ENCODE peak calls at places on chromosomes 3 and 15, in ten cellular contexts. R is Ammon's horn; T is activated CD8-positive, alpha-beta memory T cell treated with anti-CD3 and anti-CD28 coated beads, Interleukin-2, amount 10 ng/mL, durations not matched to agents 7 days and 5 days; G is amygdala; Y is HTR-8/SVneo; I is NCI-H2081; Q is foreskin fibroblast; D is CD8-positive, alpha-beta T cell; W is GF-D8; X is mucosa of descending colon. L is an unnamed sample.

GRCh38 chr15:71282086-71282485 is 166.8 kb downstream of the THSD4 start:
- DNase-seq in G (no peak), Q (no peak), D (no peak), X (no peak), I (no peak), Y (peak; percentile 49), W (no peak), R (no peak), T (no peak), L (no peak)

GRCh38 chr15:73368301-73369072 is at the start of gene HCN4:
- DNase-seq in T (no peak), G (no peak), D (no peak), W (no peak), R (peak; percentile 16), Q (no peak), X (peak; percentile 7), I (peak; percentile 66), Y (peak; percentile 57), L (no peak)

GRCh38 chr3:104519468-104519867 is 847.2 kb upstream of the ALCAM start:
- DNase-seq in Y (no peak), I (no peak), X (no peak), R (no peak), W (no peak), T (no peak), D (no peak), Q (no peak), G (no peak), L (no peak)

GRCh38 chr15:73865379-73865778 is 8.0 kb upstream of the TBC1D21 start:
- DNase-seq in I (no peak), Q (no peak), R (no peak), X (no peak), D (no peak), T (no peak), Y (no peak), G (no peak), W (no peak), L (no peak)

GRCh38 chr3:193053031-193053430 is 135.4 kb upstream of the MB21D2 start:
- DNase-seq in W (no peak), Q (no peak), I (no peak), T (no peak), X (no peak), R (no peak), Y (no peak), D (no peak), G (no peak), L (no peak)

GRCh38 chr3:160400631-160401150 is 1.2 kb downstream of the SMC4 start:
- DNase-seq in G (no peak), R (no peak), Y (no peak), I (peak; percentile 52), W (no peak), Q (no peak), D (peak; percentile 14), X (peak; percentile 38), T (peak; percentile 47), L (peak; percentile 55)

GRCh38 chr3:56254261-56254660 is 214.0 kb downstream of the ERC2 start:
- DNase-seq in W (no peak), Y (no peak), I (no peak), T (no peak), X (no peak), D (no peak), G (no peak), Q (no peak), R (no peak), L (no peak)

GRCh38 chr3:151837057-151837456 is 23.1 kb downstream of the AADAC start:
- DNase-seq in G (no peak), Y (peak; percentile 49), X (no peak), R (no peak), T (no peak), Q (peak; percentile 75), W (peak; percentile 34), I (no peak), D (no peak), L (no peak)

GRCh38 chr3:119418641-119419040 is 44.8 kb downstream of the TMEM39A start:
- DNase-seq in W (no peak), X (no peak), Y (no peak), Q (no peak), I (no peak), G (no peak), D (no peak), R (no peak), T (no peak), L (no peak)

GRCh38 chr3:122415104-122415744 is 638 bp downstream of the WDR5B start:
- DNase-seq in X (peak; percentile 49), W (no peak), T (peak; percentile 76), Q (peak; percentile 37), R (peak; percentile 54), Y (peak; percentile 34), D (peak; percentile 40), G (no peak), I (no peak), L (no peak)

GRCh38 chr15:50150851-50151250 is 31.1 kb upstream of the SLC27A2 start:
- DNase-seq in T (no peak), X (no peak), Y (no peak), D (no peak), I (no peak), G (no peak), R (no peak), Q (no peak), W (no peak), L (no peak)

GRCh38 chr3:188345223-188345622 is 191.3 kb downstream of the LPP start:
- DNase-seq in T (no peak), I (no peak), D (no peak), R (no peak), G (no peak), W (no peak), Y (peak; percentile 47), Q (no peak), X (no peak), L (no peak)

GRCh38 chr3:85576091-85576690 is 617.4 kb downstream of the CADM2 start:
- DNase-seq in W (peak; percentile 10), I (peak; percentile 65), Y (peak; percentile 40), X (peak; percentile 55), R (peak; percentile 94), T (peak; percentile 64), Q (peak; percentile 24), G (peak; percentile 8), D (peak; percentile 23), L (peak; percentile 39)

GRCh38 chr3:13708301-13708700 is 159.4 kb downstream of the FBLN2 start:
- DNase-seq in Q (no peak), D (peak; percentile 1), W (no peak), R (no peak), X (no peak), T (peak; percentile 37), G (no peak), I (no peak), Y (no peak), L (no peak)

GRCh38 chr3:98893740-98894139 is 7.8 kb downstream of the DCBLD2 start:
- DNase-seq in W (no peak), G (no peak), T (no peak), R (no peak), Q (no peak), D (no peak), Y (no peak), I (no peak), X (peak; percentile 4), L (no peak)

GRCh38 chr3:23876901-23877300 is 39.9 kb downstream of the NKIRAS1 start:
- DNase-seq in G (no peak), D (no peak), W (no peak), X (no peak), R (no peak), I (no peak), Q (no peak), T (no peak), Y (no peak), L (no peak)

GRCh38 chr15:43082509-43082908 is 23.3 kb downstream of the UBR1 start:
- DNase-seq in Q (no peak), R (no peak), X (no peak), D (no peak), T (no peak), Y (no peak), G (no peak), I (no peak), W (no peak), L (no peak)

GRCh38 chr3:149277338-149277813 is 55.7 kb upstream of the CP start:
- DNase-seq in W (peak; percentile 79), G (no peak), I (peak; percentile 65), R (no peak), T (peak; percentile 53), Y (peak; percentile 53), X (peak; percentile 35), D (no peak), Q (peak; percentile 62), L (no peak)

GRCh38 chr3:156477306-156477705 is 77.6 kb downstream of the SSR3 start:
- DNase-seq in D (no peak), Y (no peak), X (no peak), G (no peak), R (no peak), Q (peak; percentile 33), T (no peak), W (no peak), I (no peak), L (no peak)

GRCh38 chr3:59052803-59053411 is 3.1 kb upstream of the CFAP20DC start:
- DNase-seq in Q (peak; percentile 41), T (no peak), R (no peak), Y (no peak), D (no peak), I (peak; percentile 31), X (peak; percentile 45), G (no peak), W (no peak), L (no peak)

GRCh38 chr3:56086355-56086754 is 381.9 kb downstream of the ERC2 start:
- DNase-seq in X (no peak), T (no peak), G (no peak), D (no peak), R (no peak), W (no peak), Q (peak; percentile 34), Y (no peak), I (no peak), L (no peak)

L was measured in H1.